ENCODE peak calls at places on chromosome X, in seven cellular contexts. D is heart right ventricle; U is GM04503; X is T-helper 2 cell; T is stimulated activated naive CD8-positive, alpha-beta T cell treated with anti-CD3 and anti-CD28 coated beads, Interleukin-15, amount 100 ng/mL, for 72 hours; P is stimulated activated CD4-positive, alpha-beta T cell treated with anti-CD3 and anti-CD28 coated beads, TNF-alpha, amount 100 ng/mL, for 48 hours; H is GM23248. G is an unnamed sample.

GRCh38 chrX:119503484-119503861 is 35.2 kb downstream of the SLC25A5 start:
- DNase-seq in D (no peak), U (peak), X (no peak), T (no peak), P (no peak), H (peak), G (no peak)

GRCh38 chrX:123924181-123924580 is 37.3 kb upstream of the STAG2 start:
- DNase-seq in D (no peak), U (no peak), X (no peak), T (no peak), P (no peak), H (no peak), G (no peak)

GRCh38 chrX:9747644-9748043 is 18.0 kb downstream of the GPR143 start:
- DNase-seq in D (no peak), U (no peak), X (no peak), T (no peak), P (no peak), H (no peak), G (no peak)

GRCh38 chrX:39752820-39753219 is 344.9 kb downstream of the BCOR start:
- DNase-seq in D (no peak), U (no peak), X (no peak), T (no peak), P (no peak), H (no peak), G (no peak)

GRCh38 chrX:154049209-154050112 is 29.8 kb upstream of the IRAK1 start:
- DNase-seq in D (no peak), U (no peak), X (no peak), T (no peak), P (no peak), H (no peak), G (no peak)

GRCh38 chrX:106300239-106300638 is 132.1 kb downstream of the PWWP3B start:
- DNase-seq in D (no peak), U (no peak), X (no peak), T (no peak), P (no peak), H (no peak), G (no peak)

GRCh38 chrX:123753656-123754350 is 21.0 kb upstream of the THOC2 start:
- DNase-seq in D (no peak), U (no peak), X (no peak), T (no peak), P (no peak), H (no peak), G (no peak)

GRCh38 chrX:153495362-153495751 is 577 bp downstream of the BGN start:
- DNase-seq in D (peak), U (no peak), X (no peak), T (no peak), P (no peak), H (peak), G (no peak)

GRCh38 chrX:140123446-140123845 is 158.1 kb upstream of the CXorf66 start:
- DNase-seq in D (no peak), U (no peak), X (no peak), T (no peak), P (no peak), H (peak), G (no peak)

GRCh38 chrX:69036674-69037573 is 128.3 kb downstream of the PJA1 start:
- DNase-seq in D (no peak), U (no peak), X (no peak), T (no peak), P (no peak), H (no peak), G (no peak)

GRCh38 chrX:108732630-108733321 is 3.6 kb downstream of the IRS4 start:
- DNase-seq in D (no peak), U (no peak), X (no peak), T (no peak), P (no peak), H (no peak), G (no peak)

GRCh38 chrX:68121835-68122234 is 311.5 kb downstream of the OPHN1 start:
- DNase-seq in D (no peak), U (no peak), X (no peak), T (no peak), P (no peak), H (no peak), G (no peak)

GRCh38 chrX:3230496-3230895 is 116.0 kb downstream of the MXRA5 start:
- DNase-seq in D (no peak), U (no peak), X (no peak), T (no peak), P (no peak), H (no peak), G (no peak)

GRCh38 chrX:13990126-13990525 is 39.6 kb downstream of the GEMIN8 start:
- DNase-seq in D (no peak), U (no peak), X (no peak), T (no peak), P (no peak), H (no peak), G (no peak)

GRCh38 chrX:16664626-16665025 is 14.7 kb downstream of the S100G start:
- DNase-seq in D (no peak), U (no peak), X (no peak), T (no peak), P (no peak), H (no peak), G (no peak)

GRCh38 chrX:11757729-11758399 is at the start of gene MSL3:
- DNase-seq in D (peak), U (no peak), X (no peak), T (peak), P (peak), H (peak), G (peak)

GRCh38 chrX:153736871-153737441 is 12.3 kb downstream of the ABCD1 start:
- DNase-seq in D (no peak), U (no peak), X (no peak), T (no peak), P (no peak), H (no peak), G (no peak)

GRCh38 chrX:17595456-17596035 is 141.7 kb upstream of the SCML1 start:
- DNase-seq in D (no peak), U (no peak), X (no peak), T (no peak), P (no peak), H (peak), G (no peak)

GRCh38 chrX:102720237-102721168 is at the start of gene GPRASP3:
- DNase-seq in D (peak), U (peak), X (peak), T (peak), P (peak), H (peak), G (peak)

GRCh38 chrX:153657161-153657560 is 10.2 kb downstream of the DUSP9 start:
- DNase-seq in D (no peak), U (no peak), X (no peak), T (no peak), P (no peak), H (no peak), G (no peak)

GRCh38 chrX:120087289-120088017 is 10.0 kb upstream of the RHOXF2B start:
- DNase-seq in D (no peak), U (no peak), X (no peak), T (no peak), P (no peak), H (no peak), G (no peak)

GRCh38 chrX:14026121-14026520 is 3.6 kb downstream of the GEMIN8 start:
- DNase-seq in D (no peak), U (no peak), X (no peak), T (no peak), P (no peak), H (no peak), G (no peak)

GRCh38 chrX:22314211-22314610 is 41.5 kb downstream of the CBLL2 start:
- DNase-seq in D (no peak), U (no peak), X (no peak), T (no peak), P (no peak), H (no peak), G (no peak)

GRCh38 chrX:101419489-101419888 is 11.5 kb downstream of the HNRNPH2 start:
- DNase-seq in D (no peak), U (no peak), X (no peak), T (no peak), P (no peak), H (no peak), G (no peak)

GRCh38 chrX:11209798-11210197 is 83.4 kb upstream of the AMELX start:
- DNase-seq in D (no peak), U (no peak), X (no peak), T (no peak), P (no peak), H (no peak), G (no peak)

GRCh38 chrX:140701480-140701879 is 8.1 kb upstream of the LINC00632 start:
- DNase-seq in D (no peak), U (no peak), X (no peak), T (no peak), P (no peak), H (peak), G (no peak)

GRCh38 chrX:109389917-109390316 is 92.0 kb downstream of the GUCY2F start:
- DNase-seq in D (no peak), U (no peak), X (no peak), T (no peak), P (no peak), H (no peak), G (no peak)

GRCh38 chrX:8971116-8971515 is 62.8 kb downstream of the FAM9B start:
- DNase-seq in D (no peak), U (no peak), X (peak), T (no peak), P (no peak), H (peak), G (no peak)

GRCh38 chrX:150504399-150505186 is 63.8 kb upstream of the MTM1 start:
- DNase-seq in D (no peak), U (no peak), X (no peak), T (no peak), P (no peak), H (peak), G (no peak)

G was measured in GM18507.